ENCODE peak calls at places on chromosomes 7 and 10, in nine cellular contexts. E is astrocyte of the hippocampus; W is fibroblast of villous mesenchyme; Q is CD8-positive, alpha-beta memory T cell; K is cardiac fibroblast; R is fibroblast of mammary gland; F is stimulated activated CD4-positive, alpha-beta T cell treated with anti-CD3 and anti-CD28 coated beads, Interleukin-15, amount 100 ng/mL, for 24 hours; N is activated CD4-positive, alpha-beta T cell treated with anti-CD3 and anti-CD28 coated beads for 48 hours; G is activated CD8-positive, alpha-beta memory T cell treated with anti-CD3 and anti-CD28 coated beads for 4 hours. X is an unnamed sample.

GRCh38 chr10:19775286-19775685 is 40.9 kb upstream of the PLXDC2 start:
- DNase-seq in E (no peak), W (no peak), Q (no peak), K (no peak), R (no peak), F (no peak), N (no peak), G (no peak), X (no peak)

GRCh38 chr7:155921804-155922506 is 109.7 kb upstream of the SHH start:
- DNase-seq in E (peak; percentile 18), W (no peak), Q (no peak), K (no peak), R (no peak), F (no peak), N (no peak), G (no peak), X (no peak)

GRCh38 chr10:72784551-72785421 is 92.8 kb downstream of the MCU start:
- DNase-seq in E (peak; percentile 88), W (peak; percentile 75), Q (no peak), K (peak; percentile 94), R (peak; percentile 87), F (no peak), N (no peak), G (no peak), X (no peak)

GRCh38 chr7:148883233-148884048 is 650 bp downstream of the EZH2 start:
- DNase-seq in E (peak; percentile 46), W (no peak), Q (peak; percentile 81), K (peak; percentile 3), R (no peak), F (peak; percentile 58), N (peak; percentile 63), G (peak; percentile 21), X (peak; percentile 74)

GRCh38 chr10:62723375-62723774 is 81.1 kb upstream of the ADO start:
- DNase-seq in E (no peak), W (no peak), Q (no peak), K (no peak), R (no peak), F (no peak), N (no peak), G (no peak), X (no peak)

GRCh38 chr10:128137877-128138276 is 11.7 kb upstream of the MKI67 start:
- DNase-seq in E (no peak), W (no peak), Q (no peak), K (no peak), R (no peak), F (no peak), N (no peak), G (no peak), X (no peak)

GRCh38 chr10:75261813-75262725 is 26.3 kb upstream of the COMTD1 start:
- DNase-seq in E (no peak), W (peak; percentile 19), Q (no peak), K (no peak), R (peak; percentile 6), F (no peak), N (no peak), G (no peak), X (no peak)

GRCh38 chr7:156777364-156778069 is 115.5 kb downstream of the LMBR1 start:
- DNase-seq in E (no peak), W (no peak), Q (no peak), K (no peak), R (peak; percentile 49), F (peak; percentile 56), N (peak; percentile 61), G (peak; percentile 23), X (no peak)

X was measured in erythroblast.